ENCODE peak calls at places on chromosomes 7 and 10, in four cellular contexts. E, P, R and X are unnamed samples. For H3K9me3, the result is how much of the 10 kb centered on the place peaks cover.

GRCh38 chr7:103073989-103074518 is 542 bp downstream of the FBXL13 start:
- DNase-seq in E (no peak), P (peak), R (no peak), X (no peak)

GRCh38 chr10:22230331-22230833 is 12.6 kb upstream of the EBLN1 start:
- DNase-seq in E (no peak), P (no peak), R (no peak), X (no peak)

GRCh38 chr7:110861163-110861562 is 229.8 kb upstream of the LRRN3 start:
- DNase-seq in E (no peak), P (no peak), R (no peak), X (no peak)

GRCh38 chr7:44063547-44063893 is 1.8 kb downstream of the PGAM2 start:
- DNase-seq in E (no peak), P (no peak), R (no peak), X (no peak)

GRCh38 chr7:21767300-21767900 is 178.3 kb downstream of the CDCA7L start:
- DNase-seq in E (peak), P (peak), R (no peak), X (no peak)

GRCh38 chr7:30804078-30804661 is 33.0 kb downstream of the MINDY4 start:
- DNase-seq in E (no peak), P (no peak), R (no peak), X (no peak)

GRCh38 chr7:12494354-12495024 is 76.0 kb upstream of the SCIN start:
- DNase-seq in E (no peak), P (no peak), R (no peak), X (no peak)

GRCh38 chr10:78210976-78211375 is 177.3 kb downstream of the RPS24 start:
- DNase-seq in E (no peak), P (no peak), R (no peak), X (no peak)

GRCh38 chr10:89213191-89213808 is 6.2 kb upstream of the CH25H start:
- DNase-seq in E (no peak), P (no peak), R (no peak), X (peak)

GRCh38 chr7:90877201-90877600 is 281.1 kb downstream of the CDK14 start:
- DNase-seq in E (no peak), P (no peak), R (no peak), X (no peak)

GRCh38 chr10:109977382-109977806 is 30.4 kb upstream of the ADD3 start:
- DNase-seq in E (no peak), P (peak), R (no peak), X (peak)

GRCh38 chr10:103814626-103815370 is 40.6 kb downstream of the SH3PXD2A start:
- DNase-seq in E (no peak), P (no peak), R (no peak), X (peak)

GRCh38 chr10:24157567-24157966 is 51.4 kb upstream of the KIAA1217 start:
- DNase-seq in E (no peak), P (no peak), R (no peak), X (no peak)

GRCh38 chr7:39313376-39313775 is 252.8 kb upstream of the YAE1 start:
- DNase-seq in E (no peak), P (no peak), R (no peak), X (no peak)

GRCh38 chr7:39312254-39312989 is 253.8 kb upstream of the YAE1 start:
- DNase-seq in E (no peak), P (no peak), R (no peak), X (no peak)

GRCh38 chr7:39313958-39314357 is 252.2 kb upstream of the YAE1 start:
- DNase-seq in E (no peak), P (no peak), R (no peak), X (no peak)

GRCh38 chr7:39314869-39315268 is 251.3 kb upstream of the YAE1 start:
- DNase-seq in E (no peak), P (no peak), R (no peak), X (no peak)

GRCh38 chr7:39310699-39311098 is 255.5 kb upstream of the YAE1 start:
- DNase-seq in E (peak), P (no peak), R (no peak), X (no peak)
- H3K9me3 ChIP-seq in E (under half), P (under half), R (under half), X (under half)

DNA sequence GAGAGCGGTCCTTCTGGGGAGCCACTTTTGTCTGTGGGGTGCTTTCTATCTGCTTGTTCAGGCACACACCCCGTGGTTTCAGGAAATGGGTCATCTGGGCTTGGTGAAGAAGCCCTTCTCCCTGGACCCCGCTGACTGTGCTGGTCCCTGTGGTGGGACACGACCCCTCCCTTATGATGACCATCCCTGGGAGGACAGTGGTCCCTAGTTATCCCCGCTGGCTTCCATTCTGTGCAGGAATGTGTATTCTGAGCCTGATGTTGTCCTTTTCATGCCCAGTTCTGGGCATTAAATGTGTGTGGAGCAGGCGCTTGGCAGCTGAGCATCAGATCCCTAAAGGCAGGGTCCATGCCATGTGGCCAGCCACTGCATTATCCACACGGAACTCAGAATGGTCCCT is 71.6 kb downstream of the TCERG1L start:
- DNase-seq in E (no peak), P (no peak), R (no peak), X (no peak)
- H3K9me3 ChIP-seq in E (under half), P (under half), R (under half), X (under half)

GRCh38 chr7:158004123-158004490 is 583.5 kb downstream of the PTPRN2 start:
- DNase-seq in E (peak), P (no peak), R (no peak), X (no peak)
- H3K9me3 ChIP-seq in E (under half), P (under half), R (under half), X (under half)

DNA sequence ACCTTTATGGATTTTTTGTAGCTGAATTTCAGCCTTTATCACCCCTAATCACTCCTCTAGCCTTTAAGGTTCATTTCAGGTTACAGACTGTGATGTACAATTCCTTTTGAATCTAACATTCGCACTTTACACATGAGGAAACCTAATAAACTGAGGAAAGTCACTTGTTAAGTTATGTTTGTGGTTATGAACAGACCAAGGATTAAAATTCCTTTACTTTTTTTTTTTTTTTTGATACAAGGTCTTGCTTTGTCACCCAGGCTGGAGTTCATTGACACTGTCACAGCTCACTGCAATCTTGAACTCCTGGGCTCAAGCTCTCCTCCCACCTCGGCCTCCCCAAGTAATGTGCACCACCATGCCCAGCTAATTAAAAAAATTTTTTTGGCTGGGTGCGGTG is 3.6 kb downstream of the MCU start:
- DNase-seq in E (no peak), P (no peak), R (no peak), X (no peak)
- H3K9me3 ChIP-seq in E (under half), P (under half), R (under half), X (under half)

GRCh38 chr7:70487526-70488285 is 644.2 kb upstream of the GALNT17 start:
- DNase-seq in E (no peak), P (no peak), R (no peak), X (no peak)
- H3K9me3 ChIP-seq in E (under half), P (under half), R (under half), X (under half)

GRCh38 chr10:43644252-43644651 is 4.4 kb downstream of the ZNF32 start:
- DNase-seq in E (no peak), P (no peak), R (no peak), X (no peak)
- H3K9me3 ChIP-seq in E (half or more), P (under half), R (under half), X (half or more)